ENCODE peak calls at places on chromosomes 16 and 17, in seven cellular contexts. R is NCI-H460; U is naive thymus-derived CD4-positive, alpha-beta T cell; Q is left ventricle myocardium inferior; H is T-helper 2 cell treated with Interferon-gamma antibody and Interleukin-4, amounts not matched to agents 5 μg/mL and 100 μg/mL, for 36 hours; G is activated T-cell treated with anti-CD3 and anti-CD28 coated beads for 1 hour; N is activated naive CD4-positive, alpha-beta T cell. F is an unnamed sample.

GRCh38 chr16:55756963-55757362 is 75.9 kb downstream of the CES1 start:
- DNase-seq in R (no peak), U (no peak), Q (no peak), H (no peak), G (no peak), N (no peak), F (no peak)

GRCh38 chr17:29566473-29567361 is at the start of gene ABHD15:
- DNase-seq in R (peak; percentile 64), U (peak; percentile 54), Q (peak; percentile 63), H (peak; percentile 84), G (no peak), N (peak; percentile 37), F (peak; percentile 89)

GRCh38 chr16:77767211-77767610 is 21.2 kb upstream of the VAT1L start:
- DNase-seq in R (no peak), U (no peak), Q (no peak), H (no peak), G (no peak), N (no peak), F (no peak)

GRCh38 chr16:75251280-75252048 is at the start of gene BCAR1:
- DNase-seq in R (peak; percentile 64), U (no peak), Q (peak; percentile 92), H (no peak), G (no peak), N (no peak), F (peak; percentile 92)

GRCh38 chr17:4953461-4953961 is 2.6 kb downstream of the ENO3 start:
- DNase-seq in R (no peak), U (no peak), Q (no peak), H (no peak), G (no peak), N (no peak), F (no peak)

GRCh38 chr16:7057458-7057857 is 275.2 kb upstream of the RBFOX1 start:
- DNase-seq in R (no peak), U (no peak), Q (no peak), H (no peak), G (no peak), N (no peak), F (no peak)

GRCh38 chr17:75069783-75070182 is 18.0 kb upstream of the SLC16A5 start:
- DNase-seq in R (peak; percentile 47), U (no peak), Q (no peak), H (no peak), G (no peak), N (no peak), F (peak; percentile 21)

GRCh38 chr17:69954241-69954933 is 120.6 kb upstream of the KCNJ16 start:
- DNase-seq in R (no peak), U (no peak), Q (no peak), H (no peak), G (no peak), N (no peak), F (no peak)

GRCh38 chr16:28925386-28926228 is 569 bp upstream of the RABEP2 start:
- DNase-seq in R (peak; percentile 65), U (peak; percentile 87), Q (peak; percentile 87), H (peak; percentile 86), G (peak; percentile 66), N (peak; percentile 74), F (peak; percentile 94)